ENCODE peak calls at places on chromosome 7, in nine cellular contexts. A is GM12892; H is adrenal gland; G is kidney epithelial cell; F is CD8-positive, alpha-beta memory T cell; J is NCI-H1105 treated with DMSO at 0.1 percent for 48 hours; L is stimulated activated CD4-positive, alpha-beta T cell treated with anti-CD3 and anti-CD28 coated beads, Interleukin-15, amount 100 ng/mL, for 1 hour; S is GM13976; B is right atrium auricular region. Z is an unnamed sample.

GRCh38 chr7:132004528-132004927 is 448.1 kb upstream of the PODXL start:
- DNase-seq in B (no peak), F (no peak), S (no peak), A (no peak), L (no peak), G (no peak), H (no peak), J (no peak), Z (no peak)

GRCh38 chr7:116317907-116318306 is 107.6 kb downstream of the TES start:
- DNase-seq in H (no peak), S (no peak), A (no peak), F (no peak), G (no peak), B (no peak), J (no peak), L (no peak), Z (no peak)

GRCh38 chr7:47484923-47485639 is 96.8 kb downstream of the TNS3 start:
- DNase-seq in J (no peak), F (no peak), G (no peak), B (no peak), A (no peak), S (no peak), H (no peak), L (no peak), Z (no peak)

GRCh38 chr7:129779602-129780256 is 168.2 kb downstream of the NRF1 start:
- DNase-seq in L (peak), J (peak), F (no peak), G (no peak), S (peak), B (no peak), H (no peak), A (peak), Z (no peak)

GRCh38 chr7:108211382-108212201 is 81.4 kb upstream of the LAMB4 start:
- DNase-seq in H (no peak), F (no peak), L (no peak), B (no peak), S (no peak), J (peak), A (no peak), G (no peak), Z (no peak)

GRCh38 chr7:157520249-157520648 is 183.4 kb downstream of the DNAJB6 start:
- DNase-seq in F (no peak), J (no peak), S (no peak), H (peak), L (no peak), A (peak), B (peak), G (no peak), Z (no peak)

GRCh38 chr7:2873146-2873545 is 29.0 kb upstream of the GNA12 start:
- DNase-seq in F (no peak), L (no peak), S (no peak), B (no peak), J (no peak), A (no peak), G (no peak), H (no peak), Z (no peak)

GRCh38 chr7:42107484-42107883 is 129.5 kb downstream of the GLI3 start:
- DNase-seq in B (no peak), J (no peak), F (no peak), S (no peak), G (no peak), H (no peak), A (no peak), L (no peak), Z (no peak)

GRCh38 chr7:102439963-102440795 is 6.8 kb downstream of the ORAI2 start:
- DNase-seq in S (no peak), H (peak), G (peak), A (no peak), L (no peak), J (no peak), B (peak), F (no peak), Z (no peak)

GRCh38 chr7:101159696-101160674 is 5.4 kb downstream of the VGF start:
- DNase-seq in G (no peak), A (no peak), S (no peak), J (no peak), L (no peak), H (no peak), B (no peak), F (no peak), Z (no peak)

GRCh38 chr7:45581271-45581780 is 7.2 kb downstream of the ADCY1 start:
- DNase-seq in H (no peak), S (no peak), L (no peak), B (no peak), J (no peak), G (no peak), A (no peak), F (no peak), Z (no peak)

GRCh38 chr7:129949292-129950133 is 3.2 kb downstream of the UBE2H start:
- DNase-seq in A (no peak), L (no peak), J (no peak), S (peak), H (peak), G (peak), B (no peak), F (no peak), Z (no peak)

GRCh38 chr7:121447191-121447920 is 51.2 kb upstream of the FAM3C start:
- DNase-seq in L (no peak), F (no peak), J (no peak), B (peak), S (no peak), A (no peak), G (no peak), H (no peak), Z (no peak)

GRCh38 chr7:64992971-64993370 is 2.1 kb upstream of the ZNF117 start:
- DNase-seq in L (no peak), H (no peak), J (no peak), F (no peak), G (no peak), S (no peak), A (no peak), B (no peak), Z (no peak)

GRCh38 chr7:128937647-128938523 is at the start of gene IRF5:
- DNase-seq in J (peak), F (no peak), L (no peak), G (no peak), B (no peak), H (peak), S (no peak), A (peak), Z (no peak)

GRCh38 chr7:82443044-82443800 is at the start of gene CACNA2D1:
- DNase-seq in H (peak), G (no peak), S (peak), A (peak), B (no peak), F (no peak), L (no peak), J (peak), Z (no peak)

GRCh38 chr7:151690597-151690996 is 170.9 kb upstream of the RHEB start:
- DNase-seq in J (no peak), H (no peak), S (no peak), F (no peak), G (no peak), L (no peak), B (no peak), A (no peak), Z (no peak)

GRCh38 chr7:77727936-77728701 is 31.9 kb downstream of the RSBN1L start:
- DNase-seq in J (peak), G (no peak), L (no peak), A (no peak), H (no peak), F (peak), B (no peak), S (no peak), Z (peak)

GRCh38 chr7:132560825-132561529 is 15.3 kb downstream of the PLXNA4 start:
- DNase-seq in H (no peak), A (no peak), F (no peak), G (no peak), B (no peak), L (no peak), J (no peak), S (no peak), Z (no peak)

GRCh38 chr7:43482679-43483252 is 100.1 kb upstream of the STK17A start:
- DNase-seq in S (no peak), G (no peak), A (no peak), L (no peak), H (no peak), J (no peak), F (no peak), B (no peak), Z (no peak)

GRCh38 chr7:101817031-101817929 is at the start of gene CUX1:
- DNase-seq in A (no peak), J (no peak), S (peak), G (no peak), H (peak), B (no peak), F (peak), L (peak), Z (peak)

GRCh38 chr7:88217675-88218427 is 2.0 kb downstream of the SRI start:
- DNase-seq in A (no peak), B (no peak), S (peak), F (peak), L (no peak), H (no peak), J (no peak), G (no peak), Z (no peak)

GRCh38 chr7:108455524-108455832 is 758 bp downstream of the NRCAM start:
- DNase-seq in S (no peak), B (no peak), H (no peak), F (no peak), L (no peak), A (peak), J (peak), G (no peak), Z (no peak)

GRCh38 chr7:115004121-115004520 is 82.2 kb downstream of the MDFIC start:
- DNase-seq in J (no peak), G (no peak), S (no peak), F (no peak), H (no peak), L (no peak), A (no peak), B (no peak), Z (no peak)

GRCh38 chr7:128777156-128778123 is 1.8 kb upstream of the OPN1SW start:
- DNase-seq in L (no peak), F (no peak), S (no peak), A (no peak), B (no peak), G (no peak), H (no peak), J (no peak), Z (no peak)

GRCh38 chr7:151518105-151518780 is 1.5 kb downstream of the RHEB start:
- DNase-seq in S (no peak), H (peak), J (no peak), G (no peak), B (peak), L (peak), A (no peak), F (peak), Z (peak)

GRCh38 chr7:155887174-155887525 is 74.9 kb upstream of the SHH start:
- DNase-seq in H (no peak), L (no peak), J (no peak), B (no peak), F (no peak), G (no peak), A (no peak), S (no peak), Z (no peak)

GRCh38 chr7:1087462-1087809 is 477 bp upstream of the GPER1 start:
- DNase-seq in A (no peak), G (no peak), F (no peak), H (no peak), J (no peak), B (no peak), S (no peak), L (no peak), Z (no peak)

GRCh38 chr7:157751351-157751750 is 414.5 kb downstream of the DNAJB6 start:
- DNase-seq in B (no peak), H (no peak), L (no peak), A (no peak), F (no peak), S (no peak), G (no peak), J (no peak), Z (no peak)

GRCh38 chr7:117220836-117221235 is 102.0 kb downstream of the WNT2 start:
- DNase-seq in A (no peak), G (no peak), L (no peak), F (no peak), J (no peak), H (no peak), S (no peak), B (no peak), Z (no peak)

GRCh38 chr7:25545125-25546008 is 317.1 kb upstream of the NPVF start:
- DNase-seq in A (no peak), L (no peak), H (no peak), J (no peak), B (no peak), S (no peak), F (no peak), G (no peak), Z (no peak)

GRCh38 chr7:123431075-123431614 is 103.2 kb downstream of the IQUB start:
- DNase-seq in H (no peak), B (no peak), A (no peak), G (no peak), F (no peak), S (no peak), L (no peak), J (no peak), Z (no peak)

GRCh38 chr7:110544199-110544598 is 546.7 kb upstream of the LRRN3 start:
- DNase-seq in H (no peak), L (no peak), S (no peak), F (no peak), J (no peak), A (no peak), B (no peak), G (no peak), Z (no peak)

GRCh38 chr7:37916673-37917660 is at the start of gene SFRP4:
- DNase-seq in H (peak), G (no peak), F (no peak), B (no peak), A (no peak), L (no peak), J (peak), S (peak), Z (no peak)

GRCh38 chr7:82419200-82419599 is 24.4 kb downstream of the CACNA2D1 start:
- DNase-seq in H (no peak), F (no peak), S (no peak), A (no peak), B (no peak), G (no peak), L (no peak), J (peak), Z (no peak)

GRCh38 chr7:82729172-82730030 is 285.8 kb upstream of the CACNA2D1 start:
- DNase-seq in G (peak), A (no peak), B (no peak), L (no peak), F (no peak), S (peak), J (peak), H (no peak), Z (no peak)

GRCh38 chr7:15925608-15926007 is 239.1 kb upstream of the MEOX2 start:
- DNase-seq in B (no peak), L (no peak), H (no peak), S (no peak), A (no peak), F (no peak), G (no peak), J (no peak), Z (no peak)

GRCh38 chr7:51019231-51019844 is 236.6 kb upstream of the GRB10 start:
- DNase-seq in J (no peak), H (no peak), L (no peak), S (no peak), F (no peak), A (no peak), G (peak), B (peak), Z (no peak)